ENCODE peak calls at places on chromosome 15, in four cellular contexts. U, T, D and B are unnamed samples.

GRCh38 chr15:75532413-75533250 is 46.5 kb downstream of the PTPN9 start:
- DNase-seq in U (peak), T (no peak), D (peak), B (peak)

GRCh38 chr15:35674873-35675781 is 129.2 kb upstream of the DPH6 start:
- DNase-seq in U (no peak), T (no peak), D (no peak), B (no peak)

GRCh38 chr15:40959331-40960141 is 6.3 kb downstream of the CHAC1 start:
- DNase-seq in U (no peak), T (no peak), D (no peak), B (no peak)

GRCh38 chr15:60477164-60477563 is 1.8 kb downstream of the ICE2 start:
- DNase-seq in U (no peak), T (no peak), D (no peak), B (no peak)

GRCh38 chr15:100383302-100384107 is 41.7 kb upstream of the ADAMTS17 start:
- DNase-seq in U (peak), T (no peak), D (peak), B (peak)

GRCh38 chr15:57355259-57355658 is 21.0 kb upstream of the CGNL1 start:
- DNase-seq in U (no peak), T (no peak), D (no peak), B (no peak)

GRCh38 chr15:80780416-80781221 is 1.4 kb downstream of the CEMIP start:
- DNase-seq in U (peak), T (peak), D (peak), B (no peak)

GRCh38 chr15:57649138-57649537 is 57.4 kb upstream of the POLR2M start:
- DNase-seq in U (no peak), T (no peak), D (no peak), B (no peak)

GRCh38 chr15:82642656-82643055 is 4.5 kb downstream of the CPEB1 start:
- DNase-seq in U (no peak), T (no peak), D (no peak), B (no peak)

GRCh38 chr15:84631706-84632272 is 22.3 kb downstream of the WDR73 start:
- DNase-seq in U (peak), T (no peak), D (no peak), B (no peak)

GRCh38 chr15:68415501-68416157 is 16.3 kb downstream of the ITGA11 start:
- DNase-seq in U (no peak), T (peak), D (peak), B (no peak)
- TF ChIP-seq MAX in U (no peak), T (no peak), D (no peak), B (no peak)

DNA sequence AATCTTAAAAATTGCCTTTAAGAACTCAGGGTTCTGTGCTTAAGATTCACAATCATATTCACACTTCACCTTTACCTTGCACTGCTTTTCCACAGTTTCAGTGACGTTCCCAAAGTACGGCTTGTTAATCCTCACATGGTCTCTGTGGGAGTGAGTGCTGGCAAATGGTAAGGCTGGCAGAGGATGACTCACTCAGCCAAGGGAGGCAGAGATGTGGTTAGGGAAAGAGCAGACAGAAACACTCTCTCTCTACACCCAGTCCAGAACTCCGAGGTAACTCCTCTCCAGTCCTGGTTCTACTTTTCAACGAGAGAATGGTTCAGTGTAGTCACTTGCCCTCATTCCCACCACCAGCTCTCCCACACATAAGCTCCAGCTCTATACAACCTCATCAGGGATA is 33.1 kb downstream of the RASGRP1 start:
- DNase-seq in U (no peak), T (no peak), D (no peak), B (no peak)
- TF ChIP-seq FOSL1 in U (no peak), T (peak), D (no peak), B (no peak)

GRCh38 chr15:62782100-62782791 is 260.3 kb upstream of the TPM1 start:
- DNase-seq in U (peak), T (peak), D (peak), B (peak)
- TF ChIP-seq MAX in U (peak), T (no peak), D (peak), B (no peak)

GRCh38 chr15:49900036-49900435 is 219.0 kb downstream of the ATP8B4 start:
- DNase-seq in U (no peak), T (no peak), D (no peak), B (no peak)

GRCh38 chr15:49902791-49903481 is 216.1 kb downstream of the ATP8B4 start:
- DNase-seq in U (no peak), T (no peak), D (no peak), B (no peak)

GRCh38 chr15:49904296-49904695 is 214.7 kb downstream of the ATP8B4 start:
- DNase-seq in U (no peak), T (no peak), D (no peak), B (no peak)

GRCh38 chr15:49900836-49901235 is 218.2 kb downstream of the ATP8B4 start:
- DNase-seq in U (no peak), T (no peak), D (no peak), B (no peak)

DNA sequence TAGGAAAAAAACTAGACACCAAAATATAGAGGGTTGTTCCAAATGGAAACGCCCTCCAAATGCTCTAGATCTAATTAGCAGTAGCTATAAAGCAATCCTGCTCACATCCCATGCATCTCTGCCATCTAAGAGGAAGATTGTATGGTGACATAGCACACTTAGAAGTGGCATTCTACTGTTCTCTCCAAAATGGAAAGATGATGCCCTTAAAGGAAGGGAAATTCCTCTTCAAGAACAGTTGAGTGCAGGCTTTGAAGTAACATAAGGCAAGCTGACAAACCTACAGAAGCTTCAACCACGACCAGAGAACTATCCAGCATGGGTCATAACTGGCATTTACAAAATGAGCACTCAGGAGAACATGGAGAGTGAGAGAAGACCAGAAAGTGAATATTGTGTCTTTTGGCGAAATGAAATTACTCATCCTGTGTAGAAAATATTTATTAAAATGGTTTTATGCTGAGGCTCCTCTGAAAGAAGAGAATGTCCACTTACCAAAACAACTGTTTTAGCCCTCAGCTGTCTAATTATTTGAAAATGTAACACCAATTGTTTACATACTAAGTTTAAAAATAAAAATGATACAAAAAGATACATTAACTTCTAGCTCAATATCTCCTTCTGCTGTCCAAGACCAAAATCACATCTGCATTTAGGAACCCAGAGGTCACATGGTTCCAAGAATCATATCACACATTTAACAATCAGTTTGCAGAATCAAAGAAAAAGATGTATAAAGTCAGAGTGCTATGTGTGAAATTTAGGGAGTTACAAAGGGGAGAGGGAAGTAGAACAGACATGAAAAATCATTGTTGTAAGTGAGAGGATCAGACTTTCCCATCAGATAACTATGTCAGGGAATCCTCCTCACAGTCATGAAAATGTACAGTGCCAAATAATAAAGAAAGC is 216.9 kb downstream of the ATP8B4 start:
- DNase-seq in U (no peak), T (no peak), D (no peak), B (no peak)
- TF ChIP-seq FOSL1 in U (no peak), T (no peak), D (no peak), B (no peak)

GRCh38 chr15:53359038-53359437 is 400.4 kb downstream of the WDR72 start:
- DNase-seq in U (no peak), T (no peak), D (no peak), B (no peak)
- TF ChIP-seq MAX in U (no peak), T (no peak), D (no peak), B (no peak)

GRCh38 chr15:28109626-28110415 is 10.7 kb upstream of the OCA2 start:
- DNase-seq in U (no peak), T (no peak), D (no peak), B (no peak)
- TF ChIP-seq FOSL1 in U (no peak), T (no peak), D (no peak), B (no peak)

DNA sequence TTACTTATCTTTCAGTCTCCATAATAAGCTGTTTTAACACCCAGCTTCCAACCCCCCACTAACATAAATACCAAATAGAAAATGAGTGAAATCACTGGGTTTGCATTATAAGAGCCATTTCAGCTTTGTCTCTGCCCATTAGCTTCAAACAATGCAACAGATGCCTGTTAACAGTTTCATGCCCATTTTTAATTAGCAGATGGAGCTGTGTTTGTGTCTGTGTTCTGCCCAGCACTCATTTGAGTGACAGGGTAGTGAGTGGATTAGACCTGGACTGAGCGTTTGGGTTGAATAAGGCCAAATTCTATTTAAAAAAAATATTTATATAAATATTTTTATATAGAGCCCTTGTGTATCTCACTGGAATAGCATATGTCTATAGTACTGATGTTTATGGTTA is 7.4 kb downstream of the RAB8B start:
- DNase-seq in U (no peak), T (no peak), D (no peak), B (no peak)
- TF ChIP-seq MAX in U (no peak), T (no peak), D (no peak), B (no peak)

GRCh38 chr15:20349774-20350498 is 191.7 kb downstream of the GOLGA6L6 start:
- DNase-seq in U (no peak), T (no peak), D (no peak), B (no peak)
- TF ChIP-seq FOSL1 in U (no peak), T (no peak), D (no peak), B (no peak)

GRCh38 chr15:70094690-70095311 is 2.9 kb downstream of the TLE3 start:
- DNase-seq in U (peak), T (no peak), D (no peak), B (no peak)

GRCh38 chr15:70091649-70092461 is 5.9 kb downstream of the TLE3 start:
- DNase-seq in U (peak), T (peak), D (no peak), B (no peak)

GRCh38 chr15:70093070-70093469 is 4.6 kb downstream of the TLE3 start:
- DNase-seq in U (peak), T (no peak), D (no peak), B (no peak)

GRCh38 chr15:70092462-70092850 is 5.3 kb downstream of the TLE3 start:
- DNase-seq in U (no peak), T (no peak), D (no peak), B (no peak)

GRCh38 chr15:70093481-70094309 is 4.0 kb downstream of the TLE3 start:
- DNase-seq in U (no peak), T (no peak), D (no peak), B (no peak)
- TF ChIP-seq MAX in U (no peak), T (no peak), D (no peak), B (no peak)